ENCODE peak calls at places on chromosomes 7 and 10, in five cellular contexts. Q, K, S, I and O are unnamed samples.

GRCh38 chr10:129694633-129695356 is 227.8 kb downstream of the MGMT start:
- DNase-seq in S (no peak), K (no peak), I (no peak), Q (peak), O (no peak)

GRCh38 chr7:140888087-140888486 is 36.6 kb downstream of the BRAF start:
- DNase-seq in Q (no peak), I (no peak), S (no peak), K (no peak), O (no peak)

GRCh38 chr7:79502151-79502550 is 48.7 kb upstream of the MAGI2 start:
- DNase-seq in Q (no peak), S (no peak), I (no peak), K (no peak), O (no peak)

GRCh38 chr10:47137311-47137851 is 162.6 kb upstream of the GDF10 start:
- DNase-seq in I (no peak), Q (no peak), K (no peak), S (no peak), O (no peak)

GRCh38 chr10:43126759-43127424 is 11.4 kb upstream of the CSGALNACT2 start:
- DNase-seq in K (no peak), I (no peak), S (peak), Q (no peak), O (no peak)

GRCh38 chr7:25886387-25887240 is 265.4 kb upstream of the NFE2L3 start:
- DNase-seq in Q (no peak), I (no peak), S (no peak), K (no peak), O (no peak)

GRCh38 chr7:118312051-118312450 is 87.5 kb downstream of the ANKRD7 start:
- DNase-seq in K (no peak), I (no peak), Q (no peak), S (no peak), O (no peak)

GRCh38 chr10:76647276-76647675 is 990.3 kb downstream of the KCNMA1 start:
- DNase-seq in Q (no peak), I (no peak), K (no peak), S (no peak), O (no peak)

GRCh38 chr10:112778579-112778978 is 171.5 kb upstream of the TCF7L2 start:
- DNase-seq in Q (no peak), S (no peak), I (no peak), K (no peak), O (no peak)

GRCh38 chr7:105202561-105203130 is 186.1 kb downstream of the SRPK2 start:
- DNase-seq in I (no peak), K (peak), Q (no peak), S (no peak), O (peak)

GRCh38 chr10:124225468-124226270 is 132.3 kb upstream of the CHST15 start:
- DNase-seq in Q (no peak), K (no peak), S (peak), I (no peak), O (no peak)

GRCh38 chr7:108328174-108328651 is 128.0 kb downstream of the NRCAM start:
- DNase-seq in K (no peak), I (no peak), S (no peak), Q (no peak), O (no peak)

GRCh38 chr10:55163388-55163972 is 362.4 kb upstream of the PCDH15 start:
- DNase-seq in I (no peak), K (no peak), S (no peak), Q (no peak), O (no peak)

GRCh38 chr10:48302515-48303476 is 3.7 kb upstream of the MAPK8 start:
- DNase-seq in I (no peak), S (no peak), K (no peak), Q (no peak), O (no peak)

GRCh38 chr7:148264933-148265557 is 325.5 kb upstream of the C7orf33 start:
- DNase-seq in I (no peak), Q (no peak), K (peak), S (peak), O (peak)

GRCh38 chr10:125030567-125031197 is 88.8 kb downstream of the ZRANB1 start:
- DNase-seq in I (no peak), S (no peak), Q (no peak), K (no peak), O (no peak)

GRCh38 chr10:113397031-113397430 is 155.8 kb upstream of the HABP2 start:
- DNase-seq in S (no peak), I (no peak), K (no peak), Q (no peak), O (no peak)

GRCh38 chr7:47757946-47758371 is 176.0 kb upstream of the TNS3 start:
- DNase-seq in S (no peak), Q (no peak), I (no peak), K (no peak), O (no peak)

GRCh38 chr7:139731802-139732470 is 45.9 kb downstream of the HIPK2 start:
- DNase-seq in I (no peak), K (no peak), Q (peak), S (no peak), O (no peak)

GRCh38 chr7:2936891-2937580 is 92.9 kb upstream of the GNA12 start:
- DNase-seq in I (no peak), K (no peak), S (no peak), Q (no peak), O (no peak)